ENCODE peak calls at places on chromosomes 1 and 21, in ten cellular contexts. One of them, this sample, is unnamed.

GRCh38 chr1:247077768-247078314 is 770 bp downstream of the ZNF670 start:
- DNase-seq in AG10803: peak; percentile 2
- DNase-seq in HS-27A: no peak
- DNase-seq in SHP77 treated with DMSO at 0.1 percent for 48 hours: no peak
- DNase-seq in Caco-2: no peak
- DNase-seq in erythroblast: no peak
- DNase-seq in MM.1S: no peak
- DNase-seq in stimulated activated CD4-positive, alpha-beta T cell treated with anti-CD3 and anti-CD28 coated beads, Interleukin-15, amount 100 ng/mL, for 24 hours: no peak
- DNase-seq in GM19239: peak; percentile 14
- DNase-seq in RWPE1: peak; percentile 10
- DNase-seq in this sample: no peak

GRCh38 chr1:60620107-60620506 is 462.3 kb upstream of the NFIA start:
- DNase-seq in AG10803: no peak
- DNase-seq in HS-27A: no peak
- DNase-seq in SHP77 treated with DMSO at 0.1 percent for 48 hours: no peak
- DNase-seq in Caco-2: no peak
- DNase-seq in erythroblast: no peak
- DNase-seq in MM.1S: no peak
- DNase-seq in stimulated activated CD4-positive, alpha-beta T cell treated with anti-CD3 and anti-CD28 coated beads, Interleukin-15, amount 100 ng/mL, for 24 hours: no peak
- DNase-seq in GM19239: no peak
- DNase-seq in RWPE1: no peak
- DNase-seq in this sample: no peak

GRCh38 chr1:216356945-216357344 is 66.3 kb downstream of the USH2A start:
- DNase-seq in AG10803: no peak
- DNase-seq in HS-27A: no peak
- DNase-seq in SHP77 treated with DMSO at 0.1 percent for 48 hours: no peak
- DNase-seq in Caco-2: no peak
- DNase-seq in erythroblast: no peak
- DNase-seq in MM.1S: no peak
- DNase-seq in stimulated activated CD4-positive, alpha-beta T cell treated with anti-CD3 and anti-CD28 coated beads, Interleukin-15, amount 100 ng/mL, for 24 hours: no peak
- DNase-seq in GM19239: no peak
- DNase-seq in RWPE1: no peak
- DNase-seq in this sample: no peak

GRCh38 chr1:162672678-162673259 is 40.5 kb downstream of the DDR2 start:
- DNase-seq in AG10803: no peak
- DNase-seq in HS-27A: no peak
- DNase-seq in SHP77 treated with DMSO at 0.1 percent for 48 hours: no peak
- DNase-seq in Caco-2: no peak
- DNase-seq in erythroblast: no peak
- DNase-seq in MM.1S: no peak
- DNase-seq in stimulated activated CD4-positive, alpha-beta T cell treated with anti-CD3 and anti-CD28 coated beads, Interleukin-15, amount 100 ng/mL, for 24 hours: no peak
- DNase-seq in GM19239: no peak
- DNase-seq in RWPE1: no peak
- DNase-seq in this sample: no peak

GRCh38 chr21:38937286-38937790 is 131.6 kb downstream of the ETS2 start:
- DNase-seq in AG10803: no peak
- DNase-seq in HS-27A: no peak
- DNase-seq in SHP77 treated with DMSO at 0.1 percent for 48 hours: no peak
- DNase-seq in Caco-2: no peak
- DNase-seq in erythroblast: no peak
- DNase-seq in MM.1S: no peak
- DNase-seq in stimulated activated CD4-positive, alpha-beta T cell treated with anti-CD3 and anti-CD28 coated beads, Interleukin-15, amount 100 ng/mL, for 24 hours: no peak
- DNase-seq in GM19239: no peak
- DNase-seq in RWPE1: no peak
- DNase-seq in this sample: no peak

GRCh38 chr1:47751188-47751587 is 246.0 kb downstream of the TRABD2B start:
- DNase-seq in AG10803: no peak
- DNase-seq in HS-27A: no peak
- DNase-seq in SHP77 treated with DMSO at 0.1 percent for 48 hours: no peak
- DNase-seq in Caco-2: no peak
- DNase-seq in erythroblast: no peak
- DNase-seq in MM.1S: no peak
- DNase-seq in stimulated activated CD4-positive, alpha-beta T cell treated with anti-CD3 and anti-CD28 coated beads, Interleukin-15, amount 100 ng/mL, for 24 hours: no peak
- DNase-seq in GM19239: no peak
- DNase-seq in RWPE1: no peak
- DNase-seq in this sample: no peak

GRCh38 chr21:14403681-14404318 is 20.9 kb upstream of the HSPA13 start:
- DNase-seq in AG10803: peak; percentile 39
- DNase-seq in HS-27A: no peak
- DNase-seq in SHP77 treated with DMSO at 0.1 percent for 48 hours: no peak
- DNase-seq in Caco-2: peak; percentile 28
- DNase-seq in erythroblast: peak; percentile 63
- DNase-seq in MM.1S: peak; percentile 60
- DNase-seq in stimulated activated CD4-positive, alpha-beta T cell treated with anti-CD3 and anti-CD28 coated beads, Interleukin-15, amount 100 ng/mL, for 24 hours: no peak
- DNase-seq in GM19239: no peak
- DNase-seq in RWPE1: peak; percentile 15
- DNase-seq in this sample: peak; percentile 49

GRCh38 chr1:93016171-93016570 is 54.9 kb upstream of the DIPK1A start:
- DNase-seq in AG10803: peak; percentile 18
- DNase-seq in HS-27A: no peak
- DNase-seq in SHP77 treated with DMSO at 0.1 percent for 48 hours: no peak
- DNase-seq in Caco-2: no peak
- DNase-seq in erythroblast: no peak
- DNase-seq in MM.1S: no peak
- DNase-seq in stimulated activated CD4-positive, alpha-beta T cell treated with anti-CD3 and anti-CD28 coated beads, Interleukin-15, amount 100 ng/mL, for 24 hours: no peak
- DNase-seq in GM19239: no peak
- DNase-seq in RWPE1: no peak
- DNase-seq in this sample: no peak

GRCh38 chr21:28781602-28782274 is 210.9 kb downstream of the LTN1 start:
- DNase-seq in AG10803: peak; percentile 26
- DNase-seq in HS-27A: no peak
- DNase-seq in SHP77 treated with DMSO at 0.1 percent for 48 hours: no peak
- DNase-seq in Caco-2: peak; percentile 42
- DNase-seq in erythroblast: peak; percentile 27
- DNase-seq in MM.1S: peak; percentile 30
- DNase-seq in stimulated activated CD4-positive, alpha-beta T cell treated with anti-CD3 and anti-CD28 coated beads, Interleukin-15, amount 100 ng/mL, for 24 hours: peak; percentile 8
- DNase-seq in GM19239: no peak
- DNase-seq in RWPE1: peak; percentile 31
- DNase-seq in this sample: peak; percentile 30

GRCh38 chr1:111750856-111751255 is 4.8 kb upstream of the DDX20 start:
- DNase-seq in AG10803: no peak
- DNase-seq in HS-27A: no peak
- DNase-seq in SHP77 treated with DMSO at 0.1 percent for 48 hours: no peak
- DNase-seq in Caco-2: no peak
- DNase-seq in erythroblast: no peak
- DNase-seq in MM.1S: no peak
- DNase-seq in stimulated activated CD4-positive, alpha-beta T cell treated with anti-CD3 and anti-CD28 coated beads, Interleukin-15, amount 100 ng/mL, for 24 hours: no peak
- DNase-seq in GM19239: no peak
- DNase-seq in RWPE1: no peak
- DNase-seq in this sample: no peak

GRCh38 chr1:29719253-29719652 is 482.9 kb downstream of the PTPRU start:
- DNase-seq in AG10803: peak; percentile 74
- DNase-seq in HS-27A: no peak
- DNase-seq in SHP77 treated with DMSO at 0.1 percent for 48 hours: no peak
- DNase-seq in Caco-2: no peak
- DNase-seq in erythroblast: no peak
- DNase-seq in MM.1S: no peak
- DNase-seq in stimulated activated CD4-positive, alpha-beta T cell treated with anti-CD3 and anti-CD28 coated beads, Interleukin-15, amount 100 ng/mL, for 24 hours: peak; percentile 10
- DNase-seq in GM19239: no peak
- DNase-seq in RWPE1: no peak
- DNase-seq in this sample: no peak

GRCh38 chr1:55252942-55253589 is 37.9 kb upstream of the USP24 start:
- DNase-seq in AG10803: no peak
- DNase-seq in HS-27A: no peak
- DNase-seq in SHP77 treated with DMSO at 0.1 percent for 48 hours: no peak
- DNase-seq in Caco-2: no peak
- DNase-seq in erythroblast: no peak
- DNase-seq in MM.1S: no peak
- DNase-seq in stimulated activated CD4-positive, alpha-beta T cell treated with anti-CD3 and anti-CD28 coated beads, Interleukin-15, amount 100 ng/mL, for 24 hours: no peak
- DNase-seq in GM19239: no peak
- DNase-seq in RWPE1: no peak
- DNase-seq in this sample: no peak

GRCh38 chr1:6517435-6517851 is 26.0 kb upstream of the PLEKHG5 start:
- DNase-seq in AG10803: no peak
- DNase-seq in HS-27A: no peak
- DNase-seq in SHP77 treated with DMSO at 0.1 percent for 48 hours: no peak
- DNase-seq in Caco-2: no peak
- DNase-seq in erythroblast: no peak
- DNase-seq in MM.1S: no peak
- DNase-seq in stimulated activated CD4-positive, alpha-beta T cell treated with anti-CD3 and anti-CD28 coated beads, Interleukin-15, amount 100 ng/mL, for 24 hours: no peak
- DNase-seq in GM19239: no peak
- DNase-seq in RWPE1: no peak
- DNase-seq in this sample: peak; percentile 73

GRCh38 chr21:36981977-36982700 is 15.7 kb upstream of the HLCS start:
- DNase-seq in AG10803: no peak
- DNase-seq in HS-27A: no peak
- DNase-seq in SHP77 treated with DMSO at 0.1 percent for 48 hours: no peak
- DNase-seq in Caco-2: no peak
- DNase-seq in erythroblast: no peak
- DNase-seq in MM.1S: no peak
- DNase-seq in stimulated activated CD4-positive, alpha-beta T cell treated with anti-CD3 and anti-CD28 coated beads, Interleukin-15, amount 100 ng/mL, for 24 hours: no peak
- DNase-seq in GM19239: no peak
- DNase-seq in RWPE1: no peak
- DNase-seq in this sample: no peak

GRCh38 chr1:91807921-91808620 is 77.9 kb downstream of the TGFBR3 start:
- DNase-seq in AG10803: no peak
- DNase-seq in HS-27A: no peak
- DNase-seq in SHP77 treated with DMSO at 0.1 percent for 48 hours: no peak
- DNase-seq in Caco-2: no peak
- DNase-seq in erythroblast: no peak
- DNase-seq in MM.1S: no peak
- DNase-seq in stimulated activated CD4-positive, alpha-beta T cell treated with anti-CD3 and anti-CD28 coated beads, Interleukin-15, amount 100 ng/mL, for 24 hours: no peak
- DNase-seq in GM19239: no peak
- DNase-seq in RWPE1: no peak
- DNase-seq in this sample: no peak

GRCh38 chr1:55816456-55816794 is 601.3 kb upstream of the USP24 start:
- DNase-seq in AG10803: peak; percentile 31
- DNase-seq in HS-27A: no peak
- DNase-seq in SHP77 treated with DMSO at 0.1 percent for 48 hours: no peak
- DNase-seq in Caco-2: no peak
- DNase-seq in erythroblast: no peak
- DNase-seq in MM.1S: peak; percentile 88
- DNase-seq in stimulated activated CD4-positive, alpha-beta T cell treated with anti-CD3 and anti-CD28 coated beads, Interleukin-15, amount 100 ng/mL, for 24 hours: no peak
- DNase-seq in GM19239: no peak
- DNase-seq in RWPE1: no peak
- DNase-seq in this sample: no peak

GRCh38 chr21:38861006-38861405 is 55.3 kb downstream of the ETS2 start:
- DNase-seq in AG10803: no peak
- DNase-seq in HS-27A: no peak
- DNase-seq in SHP77 treated with DMSO at 0.1 percent for 48 hours: no peak
- DNase-seq in Caco-2: no peak
- DNase-seq in erythroblast: no peak
- DNase-seq in MM.1S: no peak
- DNase-seq in stimulated activated CD4-positive, alpha-beta T cell treated with anti-CD3 and anti-CD28 coated beads, Interleukin-15, amount 100 ng/mL, for 24 hours: no peak
- DNase-seq in GM19239: no peak
- DNase-seq in RWPE1: no peak
- DNase-seq in this sample: no peak